ENCODE peak calls at places on chromosomes 12 and 14, in four cellular contexts. M is A549, E is neural progenitor cell, V is NCI-H524. X is an unnamed sample.

GRCh38 chr14:60051690-60052324 is 39.9 kb upstream of the PCNX4 start:
- DNase-seq in V (no peak), M (no peak), E (no peak), X (no peak)

GRCh38 chr14:57009585-57010515 is 199.6 kb upstream of the OTX2 start:
- DNase-seq in M (no peak), V (peak), E (no peak), X (peak)

GRCh38 chr14:20790439-20791116 is 9.5 kb downstream of the RNASE6 start:
- DNase-seq in M (no peak), E (no peak), V (no peak), X (no peak)

GRCh38 chr14:30928462-30928861 is 54.1 kb downstream of the COCH start:
- DNase-seq in E (no peak), M (no peak), V (no peak), X (no peak)

GRCh38 chr12:45357547-45358417 is 141.9 kb downstream of the ANO6 start:
- DNase-seq in V (no peak), E (no peak), M (no peak), X (no peak)

GRCh38 chr12:68420225-68421008 is 88.3 kb upstream of the MDM1 start:
- DNase-seq in V (no peak), M (no peak), E (peak), X (no peak)

GRCh38 chr12:91805031-91805430 is 340.6 kb downstream of the BTG1 start:
- DNase-seq in V (no peak), E (no peak), M (no peak), X (no peak)

GRCh38 chr12:110743571-110744093 is 941 bp upstream of the PPP1CC start:
- DNase-seq in V (peak), M (peak), E (peak), X (peak)

GRCh38 chr14:99146991-99147740 is 124.8 kb downstream of the BCL11B start:
- DNase-seq in E (no peak), V (no peak), M (no peak), X (no peak)

GRCh38 chr14:102593841-102594170 is 1.4 kb downstream of the RCOR1 start:
- DNase-seq in V (no peak), E (no peak), M (no peak), X (no peak)

GRCh38 chr14:66117600-66117999 is 368.6 kb upstream of the CCDC196 start:
- DNase-seq in E (no peak), M (peak), V (no peak), X (no peak)

GRCh38 chr12:62715086-62715786 is 219.7 kb downstream of the PPM1H start:
- DNase-seq in V (no peak), E (peak), M (no peak), X (no peak)

GRCh38 chr12:117699575-117699974 is 269.2 kb downstream of the KSR2 start:
- DNase-seq in E (no peak), M (no peak), V (no peak), X (no peak)

GRCh38 chr12:30610718-30611117 is 85.0 kb downstream of the IPO8 start:
- DNase-seq in V (no peak), M (no peak), E (no peak), X (no peak)

GRCh38 chr14:73829526-73830431 is 21.9 kb upstream of the PTGR2 start:
- DNase-seq in E (no peak), V (no peak), M (peak), X (no peak)

GRCh38 chr14:37658174-37658573 is 62.7 kb downstream of the TTC6 start:
- DNase-seq in V (no peak), M (no peak), E (no peak), X (no peak)

GRCh38 chr14:54784657-54785056 is 118.0 kb downstream of the GCH1 start:
- DNase-seq in V (no peak), M (no peak), E (no peak), X (no peak)

GRCh38 chr14:97602438-97603117 is 805.4 kb downstream of the VRK1 start:
- DNase-seq in E (no peak), V (no peak), M (no peak), X (no peak)

GRCh38 chr12:49503674-49504180 is 35.1 kb upstream of the KCNH3 start:
- DNase-seq in E (no peak), V (no peak), M (peak), X (no peak)

GRCh38 chr12:108634225-108634795 is 616 bp upstream of the SELPLG start:
- DNase-seq in V (peak), E (no peak), M (peak), X (no peak)

GRCh38 chr12:55932546-55932919 is 1.6 kb downstream of the DGKA start:
- DNase-seq in V (peak), E (no peak), M (peak), X (no peak)

GRCh38 chr12:111409403-111410228 is 3.9 kb downstream of the SH2B3 start:
- DNase-seq in E (no peak), M (no peak), V (no peak), X (peak)

GRCh38 chr12:63820427-63820826 is 24.1 kb upstream of the SRGAP1 start:
- DNase-seq in V (no peak), E (no peak), M (no peak), X (no peak)

GRCh38 chr12:6821271-6821673 is 349 bp upstream of the GPR162 start:
- DNase-seq in M (peak), E (peak), V (peak), X (peak)

GRCh38 chr12:91551927-91552326 is 369.3 kb upstream of the DCN start:
- DNase-seq in V (no peak), M (no peak), E (no peak), X (no peak)

GRCh38 chr12:84889818-84890217 is 22.8 kb downstream of the SLC6A15 start:
- DNase-seq in V (no peak), E (no peak), M (no peak), X (no peak)

GRCh38 chr12:132244724-132245295 is 84.6 kb downstream of the GALNT9 start:
- DNase-seq in M (no peak), V (no peak), E (no peak), X (no peak)

GRCh38 chr12:30965613-30965985 is 39.1 kb downstream of the TSPAN11 start:
- DNase-seq in M (peak), E (no peak), V (no peak), X (no peak)

GRCh38 chr14:100775831-100776591 is 49.3 kb downstream of the DLK1 start:
- DNase-seq in V (no peak), E (no peak), M (no peak), X (no peak)

X was measured in SK-N-DZ.